ENCODE peak calls at places on chromosomes 5 and 9, in six cellular contexts. One of them, this sample, is unnamed.

GRCh38 chr5:154478224-154478565 is at the start of gene HAND1:
- DNase-seq in HCT116: peak; percentile 8
- DNase-seq in cardiac muscle cell: no peak
- DNase-seq in kidney: peak; percentile 76
- DNase-seq in AG10803: no peak
- DNase-seq in stomach: peak; percentile 40
- DNase-seq in this sample: peak; percentile 30

GRCh38 chr5:171913987-171914273 is 92.5 kb downstream of the FBXW11 start:
- DNase-seq in HCT116: no peak
- DNase-seq in cardiac muscle cell: no peak
- DNase-seq in kidney: no peak
- DNase-seq in AG10803: peak; percentile 29
- DNase-seq in stomach: no peak
- DNase-seq in this sample: no peak

GRCh38 chr9:5895782-5896181 is 5.1 kb downstream of the MLANA start:
- DNase-seq in HCT116: no peak
- DNase-seq in cardiac muscle cell: no peak
- DNase-seq in kidney: no peak
- DNase-seq in AG10803: no peak
- DNase-seq in stomach: no peak
- DNase-seq in this sample: peak; percentile 97

GRCh38 chr5:124948754-124949275 is 202.4 kb upstream of the ZNF608 start:
- DNase-seq in HCT116: no peak
- DNase-seq in cardiac muscle cell: no peak
- DNase-seq in kidney: no peak
- DNase-seq in AG10803: no peak
- DNase-seq in stomach: no peak
- DNase-seq in this sample: no peak

GRCh38 chr9:128282500-128282899 is 6.4 kb downstream of the SWI5 start:
- DNase-seq in HCT116: no peak
- DNase-seq in cardiac muscle cell: peak; percentile 43
- DNase-seq in kidney: no peak
- DNase-seq in AG10803: peak; percentile 62
- DNase-seq in stomach: no peak
- DNase-seq in this sample: no peak

GRCh38 chr5:108672639-108673038 is 75.1 kb upstream of the FER start:
- DNase-seq in HCT116: no peak
- DNase-seq in cardiac muscle cell: no peak
- DNase-seq in kidney: no peak
- DNase-seq in AG10803: no peak
- DNase-seq in stomach: no peak
- DNase-seq in this sample: no peak

GRCh38 chr5:56396634-56397033 is 163.5 kb upstream of the ANKRD55 start:
- DNase-seq in HCT116: no peak
- DNase-seq in cardiac muscle cell: no peak
- DNase-seq in kidney: no peak
- DNase-seq in AG10803: no peak
- DNase-seq in stomach: no peak
- DNase-seq in this sample: no peak

GRCh38 chr9:17635115-17635890 is 56.4 kb downstream of the SH3GL2 start:
- DNase-seq in HCT116: no peak
- DNase-seq in cardiac muscle cell: no peak
- DNase-seq in kidney: no peak
- DNase-seq in AG10803: no peak
- DNase-seq in stomach: no peak
- DNase-seq in this sample: no peak

GRCh38 chr9:111992523-111992922 is 95.9 kb downstream of the UGCG start:
- DNase-seq in HCT116: peak; percentile 61
- DNase-seq in cardiac muscle cell: peak; percentile 52
- DNase-seq in kidney: no peak
- DNase-seq in AG10803: peak; percentile 42
- DNase-seq in stomach: no peak
- DNase-seq in this sample: no peak

GRCh38 chr5:553874-554273 is 29.6 kb upstream of the SLC9A3 start:
- DNase-seq in HCT116: peak; percentile 28
- DNase-seq in cardiac muscle cell: no peak
- DNase-seq in kidney: no peak
- DNase-seq in AG10803: no peak
- DNase-seq in stomach: peak; percentile 89
- DNase-seq in this sample: no peak

GRCh38 chr9:98851730-98852462 is 44.4 kb downstream of the GALNT12 start:
- DNase-seq in HCT116: no peak
- DNase-seq in cardiac muscle cell: no peak
- DNase-seq in kidney: no peak
- DNase-seq in AG10803: no peak
- DNase-seq in stomach: no peak
- DNase-seq in this sample: no peak

GRCh38 chr5:135063511-135064234 is 29.6 kb upstream of the PITX1 start:
- DNase-seq in HCT116: no peak
- DNase-seq in cardiac muscle cell: no peak
- DNase-seq in kidney: peak; percentile 62
- DNase-seq in AG10803: no peak
- DNase-seq in stomach: no peak
- DNase-seq in this sample: no peak

GRCh38 chr9:92666912-92667532 is 2.9 kb downstream of the IPPK start:
- DNase-seq in HCT116: no peak
- DNase-seq in cardiac muscle cell: no peak
- DNase-seq in kidney: no peak
- DNase-seq in AG10803: no peak
- DNase-seq in stomach: no peak
- DNase-seq in this sample: no peak

GRCh38 chr9:92668746-92669526 is 995 bp downstream of the IPPK start:
- DNase-seq in HCT116: no peak
- DNase-seq in cardiac muscle cell: peak; percentile 71
- DNase-seq in kidney: peak; percentile 75
- DNase-seq in AG10803: peak; percentile 68
- DNase-seq in stomach: no peak
- DNase-seq in this sample: peak; percentile 49

GRCh38 chr9:92669890-92670708 is at the start of gene IPPK:
- DNase-seq in HCT116: peak; percentile 98
- DNase-seq in cardiac muscle cell: peak; percentile 99
- DNase-seq in kidney: peak; percentile 99
- DNase-seq in AG10803: peak; percentile 98
- DNase-seq in stomach: peak; percentile 98
- DNase-seq in this sample: peak; percentile 99

GRCh38 chr9:92669527-92669889 is 423 bp downstream of the IPPK start:
- DNase-seq in HCT116: no peak
- DNase-seq in cardiac muscle cell: no peak
- DNase-seq in kidney: no peak
- DNase-seq in AG10803: no peak
- DNase-seq in stomach: peak; percentile 31
- DNase-seq in this sample: peak; percentile 16

GRCh38 chr9:92671323-92671722 is 1.4 kb upstream of the IPPK start:
- DNase-seq in HCT116: peak; percentile 82
- DNase-seq in cardiac muscle cell: peak; percentile 86
- DNase-seq in kidney: peak; percentile 45
- DNase-seq in AG10803: peak; percentile 76
- DNase-seq in stomach: no peak
- DNase-seq in this sample: peak; percentile 36
- H3K4me3 ChIP-seq in HCT116: peak overlapping the region; percentile 72
- H3K4me3 ChIP-seq in cardiac muscle cell: peak overlapping the region; percentile 91
- H3K4me3 ChIP-seq in kidney: peak overlapping the region; percentile 99
- H3K4me3 ChIP-seq in AG10803: peak overlapping the region; percentile 99
- H3K4me3 ChIP-seq in stomach: peak overlapping the region; percentile 93
- H3K4me3 ChIP-seq in this sample: no peak overlapping the region

GRCh38 chr5:74865293-74865798 is 841 bp downstream of the FAM169A start:
- DNase-seq in HCT116: no peak
- DNase-seq in cardiac muscle cell: no peak
- DNase-seq in kidney: no peak
- DNase-seq in AG10803: no peak
- DNase-seq in stomach: no peak
- DNase-seq in this sample: no peak
- H3K4me3 ChIP-seq in HCT116: peak overlapping the region; percentile 91
- H3K4me3 ChIP-seq in cardiac muscle cell: peak overlapping the region; percentile 73
- H3K4me3 ChIP-seq in kidney: peak overlapping the region; percentile 80
- H3K4me3 ChIP-seq in AG10803: peak overlapping the region; percentile 47
- H3K4me3 ChIP-seq in stomach: peak overlapping the region; percentile 73
- H3K4me3 ChIP-seq in this sample: peak overlapping the region; percentile 31

GRCh38 chr5:138527170-138527569 is 15.9 kb downstream of the ETF1 start:
- DNase-seq in HCT116: no peak
- DNase-seq in cardiac muscle cell: no peak
- DNase-seq in kidney: no peak
- DNase-seq in AG10803: no peak
- DNase-seq in stomach: no peak
- DNase-seq in this sample: no peak
- H3K4me3 ChIP-seq in HCT116: no peak overlapping the region
- H3K4me3 ChIP-seq in cardiac muscle cell: no peak overlapping the region
- H3K4me3 ChIP-seq in kidney: no peak overlapping the region
- H3K4me3 ChIP-seq in AG10803: no peak overlapping the region
- H3K4me3 ChIP-seq in stomach: no peak overlapping the region
- H3K4me3 ChIP-seq in this sample: no peak overlapping the region

GRCh38 chr5:31492824-31493223 is 39.1 kb downstream of the DROSHA start:
- DNase-seq in HCT116: no peak
- DNase-seq in cardiac muscle cell: peak; percentile 14
- DNase-seq in kidney: no peak
- DNase-seq in AG10803: no peak
- DNase-seq in stomach: no peak
- DNase-seq in this sample: no peak
- H3K4me3 ChIP-seq in HCT116: no peak overlapping the region
- H3K4me3 ChIP-seq in cardiac muscle cell: no peak overlapping the region
- H3K4me3 ChIP-seq in kidney: no peak overlapping the region
- H3K4me3 ChIP-seq in AG10803: no peak overlapping the region
- H3K4me3 ChIP-seq in stomach: no peak overlapping the region
- H3K4me3 ChIP-seq in this sample: no peak overlapping the region

DNA sequence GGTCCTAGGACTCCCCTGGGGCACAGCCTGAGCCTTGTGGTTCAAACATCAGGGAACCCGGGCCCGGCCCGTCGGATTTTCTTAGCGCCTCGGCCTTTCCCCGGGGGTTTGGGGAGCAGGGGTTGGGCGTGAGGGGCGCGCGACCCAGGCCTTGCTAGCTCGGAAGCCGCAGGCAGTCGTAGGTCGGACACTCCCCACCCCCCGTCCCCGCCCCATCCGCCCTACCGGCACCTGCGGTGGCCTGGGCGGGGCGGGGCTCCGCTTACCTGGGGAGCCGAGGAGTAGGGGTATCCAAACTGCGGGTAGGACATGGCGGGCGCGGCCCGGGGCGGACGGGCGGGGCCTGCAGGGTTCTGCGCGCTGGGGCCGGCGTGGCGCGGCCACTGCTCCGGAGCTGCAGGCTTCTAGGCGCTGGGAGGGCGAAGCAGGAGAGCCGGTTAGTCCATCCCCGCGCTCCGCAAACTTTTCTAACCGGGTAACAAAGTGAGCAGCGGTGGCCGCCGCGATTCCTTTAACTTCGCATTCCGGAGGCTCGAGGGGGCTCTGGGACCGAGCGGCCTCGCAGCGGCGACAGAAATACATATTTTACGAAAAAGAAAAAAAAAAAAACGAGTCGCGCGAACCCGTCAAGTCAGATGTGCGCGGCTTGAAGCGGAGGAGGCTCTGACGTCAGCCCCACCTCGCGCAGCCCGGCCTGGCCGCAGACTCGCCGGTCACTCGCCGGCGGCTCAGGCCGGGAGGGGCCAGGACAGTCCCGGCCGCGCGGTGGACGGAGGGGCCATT is at the start of gene IRX4:
- DNase-seq in HCT116: peak; percentile 42
- DNase-seq in cardiac muscle cell: peak; percentile 21
- DNase-seq in kidney: peak; percentile 73
- DNase-seq in AG10803: no peak
- DNase-seq in stomach: no peak
- DNase-seq in this sample: no peak
- H3K4me3 ChIP-seq in HCT116: peak within 1 kb of the TSS; percentile 66
- H3K4me3 ChIP-seq in cardiac muscle cell: peak within 1 kb of the TSS; percentile 92
- H3K4me3 ChIP-seq in kidney: no peak within 1 kb of the TSS
- H3K4me3 ChIP-seq in AG10803: no peak within 1 kb of the TSS
- H3K4me3 ChIP-seq in stomach: peak within 1 kb of the TSS; percentile 41
- H3K4me3 ChIP-seq in this sample: no peak within 1 kb of the TSS

GRCh38 chr5:88890070-88890781 is 7.2 kb upstream of the MEF2C start:
- DNase-seq in HCT116: no peak
- DNase-seq in cardiac muscle cell: no peak
- DNase-seq in kidney: no peak
- DNase-seq in AG10803: no peak
- DNase-seq in stomach: no peak
- DNase-seq in this sample: no peak

GRCh38 chr5:88888291-88888690 is 5.3 kb upstream of the MEF2C start:
- DNase-seq in HCT116: no peak
- DNase-seq in cardiac muscle cell: no peak
- DNase-seq in kidney: no peak
- DNase-seq in AG10803: no peak
- DNase-seq in stomach: no peak
- DNase-seq in this sample: no peak

GRCh38 chr5:88889165-88890069 is 6.4 kb upstream of the MEF2C start:
- DNase-seq in HCT116: no peak
- DNase-seq in cardiac muscle cell: peak; percentile 59
- DNase-seq in kidney: peak; percentile 85
- DNase-seq in AG10803: peak; percentile 42
- DNase-seq in stomach: no peak
- DNase-seq in this sample: peak; percentile 87

GRCh38 chr5:88886756-88887741 is 4.1 kb upstream of the MEF2C start:
- DNase-seq in HCT116: no peak
- DNase-seq in cardiac muscle cell: no peak
- DNase-seq in kidney: no peak
- DNase-seq in AG10803: no peak
- DNase-seq in stomach: no peak
- DNase-seq in this sample: no peak

DNA sequence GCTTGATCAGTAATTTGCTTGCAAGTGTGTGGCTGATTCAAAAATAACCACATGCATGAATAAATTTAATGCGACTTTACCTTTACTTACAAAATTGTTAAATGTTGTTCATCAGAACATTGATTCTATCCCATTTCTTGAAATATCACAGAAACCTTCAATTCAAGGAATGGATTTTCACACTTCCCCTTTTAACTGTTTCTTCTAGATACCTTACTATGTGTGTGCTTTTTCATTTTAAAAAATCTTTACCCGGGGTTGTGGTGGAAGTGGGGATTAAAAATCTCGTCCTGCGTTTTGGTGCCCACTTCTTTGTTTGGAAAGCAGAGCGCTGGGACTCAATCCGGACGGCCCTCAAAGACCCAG is 5.8 kb upstream of the MEF2C start:
- DNase-seq in HCT116: no peak
- DNase-seq in cardiac muscle cell: no peak
- DNase-seq in kidney: no peak
- DNase-seq in AG10803: no peak
- DNase-seq in stomach: no peak
- DNase-seq in this sample: no peak
- H3K4me3 ChIP-seq in HCT116: no peak overlapping the region
- H3K4me3 ChIP-seq in cardiac muscle cell: peak overlapping the region; percentile 39
- H3K4me3 ChIP-seq in kidney: peak overlapping the region; percentile 39
- H3K4me3 ChIP-seq in AG10803: peak overlapping the region; percentile 67
- H3K4me3 ChIP-seq in stomach: peak overlapping the region; percentile 50
- H3K4me3 ChIP-seq in this sample: no peak overlapping the region